ENCODE peak calls at places on chromosomes 1 and 21, in four cellular contexts. R is keratinocyte, C is transverse colon, L is right lobe of liver. B is an unnamed sample.

GRCh38 chr1:201945157-201945556 is 1.2 kb downstream of the LMOD1 start:
- DNase-seq in R (no peak), C (no peak), L (no peak), B (no peak)

GRCh38 chr1:21292991-21293536 is 2.8 kb upstream of the ECE1 start:
- DNase-seq in R (no peak), C (no peak), L (no peak), B (no peak)

GRCh38 chr1:116373451-116374339 is 651 bp downstream of the ATP1A1 start:
- DNase-seq in R (no peak), C (peak; percentile 76), L (peak; percentile 71), B (peak; percentile 73)

GRCh38 chr1:245677446-245678240 is 522.9 kb downstream of the KIF26B start:
- DNase-seq in R (no peak), C (no peak), L (no peak), B (no peak)

GRCh38 chr1:31084782-31085569 is 19.5 kb upstream of the PUM1 start:
- DNase-seq in R (no peak), C (no peak), L (no peak), B (no peak)

GRCh38 chr1:13759072-13759471 is 59.1 kb downstream of the PRDM2 start:
- DNase-seq in R (no peak), C (no peak), L (no peak), B (peak; percentile 45)

GRCh38 chr1:7964476-7964875 is 3.0 kb downstream of the PARK7 start:
- DNase-seq in R (no peak), C (no peak), L (no peak), B (no peak)

GRCh38 chr21:30391615-30392014 is 4.2 kb upstream of the KRTAP13-1 start:
- DNase-seq in R (no peak), C (no peak), L (no peak), B (no peak)

GRCh38 chr1:228664399-228664914 is 70.8 kb upstream of the RHOU start:
- DNase-seq in R (no peak), C (peak; percentile 84), L (peak; percentile 77), B (peak; percentile 81)

GRCh38 chr1:222852326-222852725 is 37.5 kb downstream of the DISP1 start:
- DNase-seq in R (no peak), C (no peak), L (no peak), B (no peak)

GRCh38 chr1:114259517-114260160 is 106.0 kb upstream of the SYT6 start:
- DNase-seq in R (no peak), C (no peak), L (no peak), B (no peak)

GRCh38 chr21:35342440-35342839 is 293.3 kb upstream of the RUNX1 start:
- DNase-seq in R (no peak), C (no peak), L (no peak), B (no peak)

GRCh38 chr21:44920694-44921604 is at the start of gene ITGB2:
- DNase-seq in R (no peak), C (peak; percentile 57), L (peak; percentile 84), B (peak; percentile 69)

GRCh38 chr1:16146888-16147614 is 8.8 kb downstream of the EPHA2 start:
- DNase-seq in R (no peak), C (no peak), L (no peak), B (no peak)

GRCh38 chr21:43206231-43207042 is 37.6 kb downstream of the CRYAA start:
- DNase-seq in R (no peak), C (no peak), L (peak; percentile 35), B (no peak)

GRCh38 chr1:28602536-28603439 is 10.7 kb downstream of the RAB42 start:
- DNase-seq in R (no peak), C (peak; percentile 55), L (no peak), B (peak; percentile 65)

GRCh38 chr1:238658766-238659165 is 727.6 kb upstream of the CHRM3 start:
- DNase-seq in R (no peak), C (no peak), L (no peak), B (no peak)

GRCh38 chr1:192810253-192810880 is 1.5 kb downstream of the RGS2 start:
- DNase-seq in R (no peak), C (peak; percentile 24), L (no peak), B (peak; percentile 35)

GRCh38 chr21:45266518-45267389 is 20.9 kb downstream of the POFUT2 start:
- DNase-seq in R (no peak), C (no peak), L (peak; percentile 44), B (no peak)

GRCh38 chr1:217924924-217925323 is 293.8 kb downstream of the SPATA17 start:
- DNase-seq in R (no peak), C (no peak), L (no peak), B (no peak)

GRCh38 chr1:117793396-117793795 is 136.0 kb downstream of the GDAP2 start:
- DNase-seq in R (no peak), C (no peak), L (no peak), B (no peak)

GRCh38 chr1:88060112-88060673 is 623.9 kb upstream of the PKN2 start:
- DNase-seq in R (no peak), C (no peak), L (no peak), B (no peak)

GRCh38 chr1:32759521-32759980 is 57.0 kb upstream of the SYNC start:
- DNase-seq in R (no peak), C (peak; percentile 80), L (peak; percentile 55), B (peak; percentile 78)

GRCh38 chr1:26597629-26598039 is 68.1 kb downstream of the RPS6KA1 start:
- DNase-seq in R (peak; percentile 26), C (no peak), L (no peak), B (no peak)

GRCh38 chr1:221718391-221719277 is 23.3 kb downstream of the DUSP10 start:
- DNase-seq in R (no peak), C (no peak), L (no peak), B (no peak)
- H3K4me1 ChIP-seq in R (no peaks in the 10 kb centered on the region), C (peaks cover 71% of the 10 kb centered on the region), L (peaks cover 38% of the 10 kb centered on the region), B (peaks cover 11% of the 10 kb centered on the region)

GRCh38 chr1:234732671-234733390 is 122.9 kb upstream of the IRF2BP2 start:
- DNase-seq in R (no peak), C (no peak), L (no peak), B (no peak)
- H3K4me3 ChIP-seq in R (no peak overlapping the region), C (no peak overlapping the region), L (no peak overlapping the region), B (no peak overlapping the region)

GRCh38 chr1:156119503-156120209 is 5.1 kb downstream of the LMNA start:
- DNase-seq in R (no peak), C (peak; percentile 69), L (no peak), B (no peak)

GRCh38 chr1:156118175-156118868 is 3.8 kb downstream of the LMNA start:
- DNase-seq in R (no peak), C (peak; percentile 88), L (peak; percentile 93), B (no peak)

GRCh38 chr1:156121441-156121840 is 6.9 kb downstream of the LMNA start:
- DNase-seq in R (no peak), C (no peak), L (no peak), B (no peak)

GRCh38 chr1:156122086-156122485 is 7.6 kb downstream of the LMNA start:
- DNase-seq in R (no peak), C (no peak), L (no peak), B (no peak)

DNA sequence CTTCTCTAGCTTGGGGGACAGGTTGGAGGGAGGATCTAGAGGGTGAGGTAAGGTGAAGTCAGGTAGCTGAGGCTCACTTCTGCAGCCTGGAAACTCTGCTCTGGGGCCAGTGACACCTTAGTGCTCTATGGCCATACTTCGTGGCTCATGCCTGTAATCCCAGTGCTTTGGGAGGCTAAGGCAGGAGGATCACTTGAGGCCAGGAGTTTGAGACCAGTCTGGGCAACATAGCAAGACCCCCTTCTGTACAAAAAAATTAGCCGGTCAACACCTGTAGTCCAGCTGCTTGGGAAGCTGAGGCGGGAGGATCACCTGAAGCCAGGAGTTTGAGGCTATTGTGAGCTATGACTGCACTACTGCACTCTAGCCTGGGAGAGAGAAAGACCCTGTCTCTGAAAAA is 5.8 kb downstream of the LMNA start:
- DNase-seq in R (no peak), C (no peak), L (no peak), B (no peak)
- H3K4me1 ChIP-seq in R (peaks cover 71% of the 10 kb centered on the region), C (peaks cover 90% of the 10 kb centered on the region), L (peaks cover 74% of the 10 kb centered on the region), B (peaks cover 39% of the 10 kb centered on the region)

DNA sequence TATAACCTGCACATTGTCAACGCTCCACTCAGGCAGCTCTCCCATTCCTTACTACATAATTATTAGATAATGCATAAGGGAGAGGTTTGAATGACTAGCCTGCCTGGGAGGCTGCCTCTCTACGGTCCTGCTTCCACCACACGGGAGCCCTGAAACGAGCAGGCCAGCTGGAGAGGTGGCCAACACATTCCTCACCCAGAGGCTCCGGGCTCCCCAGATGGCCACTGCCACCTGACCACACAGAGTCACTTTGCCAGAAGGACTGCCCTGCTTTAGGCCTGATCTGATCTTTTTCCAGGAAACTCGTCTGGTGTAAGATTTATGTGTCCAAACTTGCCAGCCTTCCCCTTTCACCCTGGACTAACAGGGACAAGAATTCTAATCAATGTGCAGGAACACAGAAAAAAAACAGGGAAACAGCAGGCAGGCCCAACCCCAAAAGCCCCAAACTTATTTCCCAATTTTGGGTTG is 27.8 kb downstream of the HIVEP3 start:
- DNase-seq in R (no peak), C (no peak), L (peak; percentile 68), B (no peak)
- H3K4me3 ChIP-seq in R (no peak overlapping the region), C (no peak overlapping the region), L (no peak overlapping the region), B (no peak overlapping the region)

GRCh38 chr1:235955777-235956176 is 89.1 kb upstream of the LYST start:
- DNase-seq in R (no peak), C (no peak), L (no peak), B (no peak)

GRCh38 chr1:235960799-235961198 is 94.1 kb upstream of the LYST start:
- DNase-seq in R (no peak), C (no peak), L (no peak), B (no peak)

GRCh38 chr1:235954306-235955283 is 87.9 kb upstream of the LYST start:
- DNase-seq in R (no peak), C (peak; percentile 54), L (peak; percentile 68), B (peak; percentile 42)

GRCh38 chr1:235953801-235954200 is 87.1 kb upstream of the LYST start:
- DNase-seq in R (no peak), C (no peak), L (no peak), B (no peak)

GRCh38 chr1:235958021-235958420 is 91.3 kb upstream of the LYST start:
- DNase-seq in R (no peak), C (no peak), L (no peak), B (no peak)
- H3K4me1 ChIP-seq in R (peaks cover 25% of the 10 kb centered on the region), C (peaks cover 22% of the 10 kb centered on the region), L (no peaks in the 10 kb centered on the region), B (no peaks in the 10 kb centered on the region)

DNA sequence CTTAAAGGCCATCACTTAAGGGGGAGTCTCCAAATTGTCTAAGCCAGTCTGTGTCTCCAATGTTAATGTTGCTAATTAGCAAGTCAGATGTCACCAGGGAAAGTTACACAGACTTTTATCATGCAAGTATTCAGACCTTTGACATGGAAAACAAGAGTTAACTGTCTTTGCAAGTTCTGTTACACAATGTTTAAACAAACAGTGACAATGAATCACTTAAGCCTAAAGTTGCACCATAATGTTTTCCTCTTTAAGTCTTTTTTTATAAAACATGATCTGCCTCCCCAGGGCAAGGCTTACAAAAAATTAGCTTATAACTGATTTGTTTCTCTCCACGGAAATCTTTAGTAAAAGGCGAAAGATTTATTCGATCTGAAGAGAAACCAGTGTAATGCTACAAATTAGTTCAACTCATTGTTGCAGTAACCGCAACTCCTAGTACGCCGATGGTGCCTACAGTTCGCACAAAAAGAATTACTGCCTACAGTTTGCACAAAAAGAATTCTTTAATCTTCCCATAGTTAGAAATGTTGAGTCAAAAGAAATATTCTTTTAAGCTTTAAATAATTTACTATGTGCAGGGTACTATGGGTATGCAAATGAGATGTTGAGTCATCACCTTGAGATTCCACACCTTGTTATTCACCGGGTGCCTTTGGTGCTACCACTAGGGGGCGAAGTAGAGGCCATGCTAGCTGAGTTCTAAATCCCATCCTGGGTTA is 45.3 kb downstream of the HHAT start:
- DNase-seq in R (peak; percentile 92), C (peak; percentile 63), L (peak; percentile 77), B (peak; percentile 60)
- H3K4me3 ChIP-seq in R (no peak overlapping the region), C (no peak overlapping the region), L (peak overlapping the region; percentile 5), B (no peak overlapping the region)